ENCODE peak calls at places on chromosome 22, in seven cellular contexts. F, V, T, J, D, R and K are unnamed samples.

GRCh38 chr22:26418620-26419019 is 10.4 kb upstream of the ASPHD2 start:
- DNase-seq in J (no peak), R (no peak), D (no peak), T (no peak), F (no peak), V (no peak), K (no peak)

GRCh38 chr22:26169312-26170111 is at the start of gene SEZ6L:
- DNase-seq in J (peak; percentile 9), R (no peak), T (peak; percentile 31), V (peak; percentile 43), D (no peak), F (no peak), K (peak; percentile 36)

GRCh38 chr22:24543068-24543675 is 11.8 kb downstream of the GUCD1 start:
- DNase-seq in J (no peak), V (no peak), T (no peak), R (no peak), D (no peak), F (no peak), K (no peak)

GRCh38 chr22:41907436-41908401 is 7.2 kb downstream of the SHISA8 start:
- DNase-seq in T (no peak), R (no peak), V (no peak), D (peak; percentile 40), J (no peak), F (no peak), K (no peak)

GRCh38 chr22:40685406-40685805 is 6.1 kb downstream of the MCHR1 start:
- DNase-seq in J (no peak), R (no peak), T (no peak), F (no peak), D (no peak), V (no peak), K (no peak)

GRCh38 chr22:43992331-43992821 is 31.7 kb upstream of the PARVB start:
- DNase-seq in R (peak; percentile 93), F (no peak), T (no peak), D (peak; percentile 84), V (peak; percentile 45), J (no peak), K (peak; percentile 70)

GRCh38 chr22:32327596-32328171 is 30.0 kb upstream of the RFPL3 start:
- DNase-seq in D (no peak), J (no peak), V (no peak), T (no peak), F (no peak), R (no peak), K (no peak)

GRCh38 chr22:24819941-24820461 is 14.0 kb downstream of the SGSM1 start:
- DNase-seq in F (no peak), R (no peak), V (peak; percentile 48), T (no peak), D (no peak), J (no peak), K (peak; percentile 75)

GRCh38 chr22:46121523-46122287 is 28.6 kb upstream of the PPARA start:
- DNase-seq in D (no peak), R (no peak), J (no peak), F (no peak), T (no peak), V (no peak), K (no peak)

GRCh38 chr22:48629631-48630443 is 1197.8 kb downstream of the BRD1 start:
- DNase-seq in D (no peak), T (no peak), F (no peak), R (no peak), V (no peak), J (no peak), K (peak; percentile 86)

GRCh38 chr22:47918936-47919505 is 1156.6 kb downstream of the TBC1D22A start:
- DNase-seq in T (no peak), F (no peak), D (no peak), J (no peak), V (no peak), R (no peak), K (no peak)

GRCh38 chr22:30894371-30894740 is 74.2 kb downstream of the MORC2 start:
- DNase-seq in V (no peak), D (no peak), F (no peak), J (no peak), T (no peak), R (no peak), K (no peak)

GRCh38 chr22:26134654-26135330 is 34.5 kb upstream of the SEZ6L start:
- DNase-seq in T (no peak), F (no peak), J (peak; percentile 41), D (no peak), V (no peak), R (no peak), K (no peak)

GRCh38 chr22:47292546-47293320 is 530.3 kb downstream of the TBC1D22A start:
- DNase-seq in T (no peak), V (no peak), D (peak; percentile 74), R (no peak), J (no peak), F (no peak), K (no peak)

GRCh38 chr22:41668971-41669911 is 19.4 kb downstream of the SNU13 start:
- DNase-seq in T (no peak), V (no peak), R (peak; percentile 85), F (peak; percentile 43), D (peak; percentile 84), J (no peak), K (no peak)

GRCh38 chr22:25127274-25127673 is 72.4 kb upstream of the CRYBB3 start:
- DNase-seq in D (no peak), T (no peak), F (no peak), J (no peak), R (no peak), V (no peak), K (no peak)

GRCh38 chr22:25027959-25028840 is 75.7 kb downstream of the KIAA1671 start:
- DNase-seq in R (no peak), J (no peak), V (no peak), D (no peak), F (peak; percentile 48), T (no peak), K (no peak)

GRCh38 chr22:30712094-30712493 is 17.4 kb downstream of the OSBP2 start:
- DNase-seq in R (no peak), T (no peak), F (no peak), D (no peak), J (no peak), V (no peak), K (no peak)

GRCh38 chr22:45703758-45704157 is 32.1 kb downstream of the ATXN10 start:
- DNase-seq in R (no peak), F (peak; percentile 73), J (no peak), V (no peak), D (no peak), T (no peak), K (no peak)

GRCh38 chr22:30204015-30204741 is 42.4 kb downstream of the LIF start:
- DNase-seq in F (no peak), R (no peak), J (no peak), V (no peak), T (no peak), D (no peak), K (peak; percentile 13)

GRCh38 chr22:24133187-24133965 is 47.9 kb upstream of the SUSD2 start:
- DNase-seq in T (no peak), J (no peak), F (no peak), R (no peak), D (peak; percentile 55), V (peak; percentile 67), K (no peak)

GRCh38 chr22:31912402-31912733 is 32.0 kb upstream of the YWHAH start:
- DNase-seq in T (no peak), R (no peak), F (no peak), D (peak; percentile 42), V (no peak), J (no peak), K (no peak)

GRCh38 chr22:26846645-26847044 is 189.3 kb downstream of the MIAT start:
- DNase-seq in T (no peak), J (peak; percentile 21), F (no peak), R (no peak), V (no peak), D (no peak), K (no peak)

GRCh38 chr22:44185237-44186120 is 4.8 kb downstream of the PARVG start:
- DNase-seq in R (no peak), F (no peak), J (no peak), D (no peak), V (no peak), T (no peak), K (peak; percentile 6)

GRCh38 chr22:27416553-27417427 is 384.8 kb downstream of the MN1 start:
- DNase-seq in T (no peak), V (no peak), D (peak; percentile 91), F (peak; percentile 90), R (peak; percentile 81), J (no peak), K (no peak)

GRCh38 chr22:26650722-26651421 is 6.5 kb upstream of the MIAT start:
- DNase-seq in J (peak; percentile 46), F (no peak), V (no peak), T (no peak), R (no peak), D (no peak), K (no peak)

GRCh38 chr22:21921184-21921721 is 31.4 kb downstream of the PPM1F start:
- DNase-seq in F (no peak), R (no peak), J (no peak), T (no peak), D (no peak), V (no peak), K (no peak)
- TF ChIP-seq CTCF in F (no peak), R (no peak), J (no peak), T (no peak), D (no peak), V (no peak), K (no peak)

DNA sequence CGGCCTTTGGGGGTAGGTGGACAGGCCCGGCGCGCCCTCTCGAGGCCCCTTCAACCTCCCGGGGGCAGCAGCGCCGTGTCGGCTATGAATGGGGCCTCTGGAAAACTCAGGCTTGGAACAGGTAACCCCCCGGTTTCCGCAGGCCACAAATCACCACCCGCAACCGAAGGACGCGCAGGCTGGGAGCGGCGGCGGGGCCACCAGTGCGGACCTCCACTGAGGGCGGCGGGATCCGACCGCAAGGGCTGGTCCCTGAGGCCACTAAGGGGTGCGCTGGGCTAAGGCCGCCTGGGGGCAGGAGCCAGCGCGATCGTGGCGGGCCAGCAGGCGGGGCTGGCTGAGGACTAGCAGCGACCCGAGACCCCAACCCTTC is 695 bp upstream of the ATF4 start:
- DNase-seq in D (peak; percentile 86), V (no peak), J (peak; percentile 60), F (peak; percentile 64), T (no peak), R (no peak), K (peak; percentile 66)
- TF ChIP-seq CTCF in D (peak; percentile 20), V (peak; percentile 41), J (peak; percentile 22), F (peak; percentile 15), T (peak; percentile 46), R (peak; percentile 73), K (peak; percentile 61)

DNA sequence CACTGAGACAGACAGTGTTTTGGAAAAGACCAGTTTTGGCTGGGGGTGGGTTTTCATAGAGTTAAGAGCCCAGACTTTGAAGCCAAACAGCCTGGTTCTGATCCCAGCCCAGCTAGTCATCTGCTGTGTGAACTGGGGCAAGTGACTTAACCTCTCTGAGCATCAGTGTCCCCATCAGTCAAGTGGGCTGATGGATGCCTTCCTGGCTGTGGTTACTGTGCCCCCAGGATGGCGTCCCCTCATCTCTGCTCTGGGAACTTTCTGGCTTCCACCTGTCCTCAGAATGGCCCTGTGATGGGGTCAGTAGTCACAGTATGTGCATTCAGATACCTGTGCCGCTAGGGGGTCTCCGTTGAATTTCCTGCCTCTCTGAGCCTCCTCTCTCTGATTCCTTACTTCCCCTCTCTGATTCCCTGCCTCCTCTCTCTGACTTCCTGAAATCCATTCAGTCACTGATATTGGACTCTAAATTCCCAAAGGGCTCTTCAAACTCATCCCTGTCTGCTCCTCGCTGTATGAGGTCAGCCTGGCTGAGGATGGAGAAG is 2.4 kb downstream of the RASD2 start:
- DNase-seq in R (no peak), V (no peak), D (no peak), F (no peak), J (no peak), T (no peak), K (no peak)
- TF ChIP-seq CTCF in R (no peak), V (no peak), D (no peak), F (no peak), J (no peak), T (no peak), K (no peak)

GRCh38 chr22:35955546-35955945 is 73.1 kb downstream of the RBFOX2 start:
- DNase-seq in V (no peak), F (no peak), J (no peak), R (no peak), D (no peak), T (no peak), K (no peak)
- TF ChIP-seq CTCF in V (no peak), F (no peak), J (no peak), R (no peak), D (no peak), T (no peak), K (no peak)